ENCODE peak calls at places on chromosomes 3 and 15, in six cellular contexts. N is GM12865, Q is HepG2, C is tibial nerve, B is cardiac fibroblast, Z is K562. Y is an unnamed sample.

GRCh38 chr3:185989511-185989910 is 51.7 kb upstream of the TRA2B start:
- DNase-seq in N (no peak), Q (no peak), B (no peak), Z (no peak), C (no peak), Y (no peak)

GRCh38 chr3:52216585-52217408 is 8.6 kb downstream of the TLR9 start:
- DNase-seq in C (no peak), Q (no peak), N (no peak), B (peak; percentile 86), Z (no peak), Y (peak; percentile 96)

GRCh38 chr15:41870689-41871081 is 23.2 kb downstream of the SPTBN5 start:
- DNase-seq in Q (no peak), Z (no peak), C (no peak), N (no peak), B (peak; percentile 75), Y (peak; percentile 94)

GRCh38 chr3:13616359-13616758 is 67.4 kb downstream of the FBLN2 start:
- DNase-seq in Q (no peak), Z (no peak), B (no peak), N (no peak), C (no peak), Y (no peak)

GRCh38 chr15:69666921-69667811 is 214.5 kb downstream of the RPLP1 start:
- DNase-seq in C (no peak), B (no peak), Q (no peak), N (peak; percentile 86), Z (no peak), Y (no peak)

GRCh38 chr3:187017511-187018230 is 87.3 kb downstream of the ST6GAL1 start:
- DNase-seq in Z (no peak), N (no peak), C (no peak), B (no peak), Q (no peak), Y (no peak)

GRCh38 chr3:12948891-12949711 is 107.7 kb upstream of the RPL32 start:
- DNase-seq in B (peak; percentile 36), C (no peak), Q (no peak), N (peak; percentile 60), Z (no peak), Y (peak; percentile 73)

GRCh38 chr3:141239551-141240281 is 8.1 kb downstream of the PXYLP1 start:
- DNase-seq in Q (no peak), B (no peak), C (no peak), N (no peak), Z (no peak), Y (no peak)

GRCh38 chr15:39056357-39056756 is 491.7 kb upstream of the RASGRP1 start:
- DNase-seq in N (no peak), C (no peak), Q (no peak), Z (no peak), B (no peak), Y (no peak)

GRCh38 chr3:71010731-71011455 is 572.6 kb downstream of the FOXP1 start:
- DNase-seq in Z (peak; percentile 18), N (peak; percentile 71), Q (no peak), B (no peak), C (no peak), Y (peak; percentile 32)

GRCh38 chr15:48177383-48177874 is 666 bp downstream of the MYEF2 start:
- DNase-seq in Z (no peak), C (no peak), Q (no peak), N (peak; percentile 48), B (peak; percentile 59), Y (peak; percentile 56)

GRCh38 chr3:53516339-53516738 is 21.9 kb downstream of the CACNA1D start:
- DNase-seq in Q (no peak), C (no peak), N (no peak), Z (no peak), B (no peak), Y (no peak)

GRCh38 chr3:23174426-23175039 is 28.6 kb upstream of the UBE2E2 start:
- DNase-seq in Z (no peak), C (no peak), N (no peak), B (peak; percentile 11), Q (no peak), Y (no peak)

GRCh38 chr15:60006203-60006782 is 2.2 kb downstream of the FOXB1 start:
- DNase-seq in N (peak; percentile 47), C (no peak), B (peak; percentile 32), Z (peak; percentile 56), Q (no peak), Y (peak; percentile 29)

GRCh38 chr3:36926292-36926897 is 18.5 kb downstream of the TRANK1 start:
- DNase-seq in N (no peak), B (no peak), Q (no peak), C (no peak), Z (no peak), Y (no peak)

GRCh38 chr3:142613491-142613890 is 17.3 kb downstream of the PLS1 start:
- DNase-seq in C (no peak), Z (no peak), B (no peak), N (no peak), Q (no peak), Y (peak; percentile 42)

GRCh38 chr3:39148116-39149058 is 5.0 kb downstream of the CSRNP1 start:
- DNase-seq in B (peak; percentile 57), Z (peak; percentile 42), C (no peak), Q (no peak), N (peak; percentile 89), Y (peak; percentile 55)

GRCh38 chr15:42101861-42102260 is 7.5 kb upstream of the PLA2G4D start:
- DNase-seq in Z (no peak), C (no peak), Q (no peak), N (no peak), B (peak; percentile 31), Y (no peak)

GRCh38 chr15:79050977-79051376 is 39.6 kb downstream of the RASGRF1 start:
- DNase-seq in N (no peak), Z (no peak), B (no peak), C (no peak), Q (peak; percentile 21), Y (no peak)

GRCh38 chr3:72185549-72186484 is 400.9 kb upstream of the PROK2 start:
- DNase-seq in N (peak; percentile 53), B (peak; percentile 87), Z (peak; percentile 78), Q (peak; percentile 7), C (no peak), Y (peak; percentile 78)

GRCh38 chr15:97995192-97995591 is 34.7 kb downstream of the ARRDC4 start:
- DNase-seq in Z (no peak), Q (no peak), B (no peak), C (no peak), N (no peak), Y (peak; percentile 83)

GRCh38 chr15:97992831-97993230 is 32.3 kb downstream of the ARRDC4 start:
- DNase-seq in B (no peak), Z (no peak), N (no peak), Q (no peak), C (no peak), Y (no peak)

GRCh38 chr15:97993310-97993738 is 32.8 kb downstream of the ARRDC4 start:
- DNase-seq in N (no peak), C (no peak), Q (no peak), B (no peak), Z (peak; percentile 53), Y (no peak)

GRCh38 chr15:97998307-97999071 is 38.0 kb downstream of the ARRDC4 start:
- DNase-seq in C (no peak), N (peak; percentile 25), B (no peak), Q (no peak), Z (no peak), Y (peak; percentile 70)

DNA sequence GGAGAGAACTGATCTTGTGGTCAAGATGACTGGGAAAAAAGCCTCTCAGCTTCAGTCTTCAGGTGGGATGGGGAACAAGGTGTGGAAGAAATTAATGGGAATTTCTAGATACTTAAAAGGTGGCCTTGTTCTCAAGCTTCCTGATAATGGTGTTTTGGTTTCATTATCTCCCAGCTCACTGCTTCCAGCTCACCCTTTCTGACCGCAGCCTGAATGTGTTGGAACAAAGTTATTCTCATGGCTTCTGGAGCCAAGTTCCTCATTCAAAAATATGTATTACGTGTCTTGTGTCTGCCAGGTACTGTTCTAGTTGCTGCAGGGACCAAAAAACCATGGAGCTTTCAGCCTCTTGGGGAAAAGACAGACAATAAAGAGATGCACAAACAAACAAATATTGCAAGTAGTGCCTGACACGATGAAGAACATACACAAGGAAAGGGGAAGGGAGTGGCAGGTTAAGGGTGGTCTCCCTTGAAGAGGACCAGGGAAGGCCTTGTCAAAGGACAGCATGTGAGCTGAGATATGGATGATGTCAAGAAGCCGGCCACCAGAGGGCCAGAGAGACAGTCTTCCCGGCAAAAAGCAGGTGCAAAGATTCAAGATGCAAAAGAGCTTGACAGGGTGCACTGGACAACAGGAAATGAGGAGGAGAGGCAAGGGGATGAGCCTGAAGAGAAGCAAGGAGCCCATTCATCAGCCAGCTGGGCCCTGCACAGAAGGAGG is 35.5 kb downstream of the ARRDC4 start:
- DNase-seq in C (no peak), N (peak; percentile 45), Z (peak; percentile 18), B (peak; percentile 5), Q (no peak), Y (peak; percentile 85)
- TF ChIP-seq CTCF in C (no peak), N (peak; percentile 28), Z (peak; percentile 23), B (peak; percentile 4), Q (peak; percentile 68), Y (peak; percentile 53)

DNA sequence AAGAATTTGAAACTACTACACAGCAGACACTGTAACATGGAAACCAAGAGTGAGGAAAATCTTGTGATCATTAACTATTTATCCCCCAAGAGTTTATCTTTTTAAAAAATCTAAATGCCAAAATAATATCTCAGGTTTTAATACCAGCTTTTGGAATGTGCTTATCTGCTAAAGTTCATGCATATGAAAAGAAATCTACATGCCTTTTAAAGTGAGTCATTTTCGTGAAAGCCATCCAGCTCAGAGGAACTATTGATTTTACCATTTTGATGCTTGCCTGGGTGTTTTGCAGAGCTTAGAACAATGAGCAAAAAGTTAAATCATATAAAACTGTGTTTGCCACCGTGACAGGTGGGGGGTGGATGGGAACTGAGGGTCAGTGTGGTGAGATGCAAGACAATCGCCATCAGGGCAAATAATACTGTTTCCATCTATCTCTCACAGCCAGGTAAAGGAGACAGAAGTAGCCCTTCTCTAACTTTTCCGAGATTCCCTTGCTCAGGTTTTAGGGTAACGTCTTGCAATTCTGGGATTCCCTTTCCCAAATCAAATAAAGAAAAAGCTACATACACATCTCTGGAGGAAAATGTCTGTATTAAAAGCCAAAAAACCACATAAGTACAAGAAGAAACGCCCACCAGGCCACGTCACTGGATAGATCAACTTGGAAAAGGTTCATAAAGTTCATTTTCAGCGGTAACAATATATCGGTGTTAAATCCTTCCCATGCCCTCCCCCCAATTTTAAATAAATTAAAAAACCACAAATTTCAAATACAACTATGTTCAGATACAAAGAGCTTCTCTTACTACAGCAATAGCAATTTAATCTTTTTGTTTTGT is 2.0 kb downstream of the TMEM158 start:
- DNase-seq in Q (no peak), Z (no peak), C (no peak), N (no peak), B (peak; percentile 46), Y (peak; percentile 32)
- H3K4me3 ChIP-seq in Q (no peak overlapping the region), Z (peak overlapping the region; percentile 28), C (peak overlapping the region; percentile 68), N (no peak overlapping the region), B (peak overlapping the region; percentile 68), Y (no peak overlapping the region)

DNA sequence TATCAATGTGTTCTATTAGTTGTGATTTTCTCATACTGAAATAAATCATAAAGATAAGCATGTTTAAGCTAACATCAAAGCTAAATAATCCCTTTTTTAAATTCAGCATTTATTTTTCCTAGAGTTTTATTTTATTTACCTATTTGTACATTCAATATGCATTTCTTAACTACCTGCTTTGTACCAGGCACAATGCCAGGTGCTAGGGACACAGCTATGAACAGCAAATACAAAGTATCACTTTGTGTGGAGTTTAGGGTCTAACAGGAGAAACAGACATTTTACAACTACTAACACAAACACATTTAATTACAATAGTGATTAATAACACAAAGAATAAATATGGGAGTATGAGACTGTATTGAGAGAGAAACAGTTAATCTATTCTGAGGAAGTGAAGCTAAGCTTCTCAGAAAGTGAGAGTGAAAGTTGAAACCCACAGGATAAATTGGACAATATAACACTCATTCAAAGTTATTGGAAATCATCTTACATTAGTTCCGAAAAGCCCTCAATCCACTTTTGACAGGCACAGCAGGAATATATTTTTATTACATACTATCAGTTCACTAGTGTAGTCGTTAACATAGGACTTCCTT is 159.6 kb downstream of the GBE1 start:
- DNase-seq in Q (no peak), Z (no peak), B (no peak), C (no peak), N (no peak), Y (no peak)
- TF ChIP-seq CTCF in Q (no peak), Z (no peak), B (no peak), C (no peak), N (no peak), Y (no peak)

GRCh38 chr3:10510743-10511432 is 5.5 kb upstream of the ATP2B2 start:
- DNase-seq in B (no peak), C (no peak), N (no peak), Z (no peak), Q (no peak), Y (no peak)
- H3K4me3 ChIP-seq in B (no peak overlapping the region), C (no peak overlapping the region), N (no peak overlapping the region), Z (no peak overlapping the region), Q (no peak overlapping the region), Y (no peak overlapping the region)

Y was measured in epithelial cell of esophagus.